ENCODE peak calls at places on chromosomes 11 and 22, in nine cellular contexts. One of them, this sample, is unnamed.

GRCh38 chr22:21448627-21449416 is 18.4 kb upstream of the TMEM191C start:
- DNase-seq in pancreas: peak
- DNase-seq in AG09319: no peak
- DNase-seq in IMR-90: no peak
- DNase-seq in stromal cell of bone marrow: no peak
- DNase-seq in NCI-H1930: no peak
- DNase-seq in activated CD8-positive, alpha-beta memory T cell treated with anti-CD3 and anti-CD28 coated beads for 1 hour: no peak
- DNase-seq in left kidney: no peak
- DNase-seq in head of caudate nucleus: no peak
- DNase-seq in this sample: no peak

GRCh38 chr11:2765491-2765890 is 65.7 kb upstream of the KCNQ1OT1 start:
- DNase-seq in pancreas: no peak
- DNase-seq in AG09319: no peak
- DNase-seq in IMR-90: no peak
- DNase-seq in stromal cell of bone marrow: no peak
- DNase-seq in NCI-H1930: no peak
- DNase-seq in activated CD8-positive, alpha-beta memory T cell treated with anti-CD3 and anti-CD28 coated beads for 1 hour: no peak
- DNase-seq in left kidney: no peak
- DNase-seq in head of caudate nucleus: no peak
- DNase-seq in this sample: no peak

GRCh38 chr11:111911563-111912401 is at the start of gene CRYAB:
- DNase-seq in pancreas: peak
- DNase-seq in AG09319: peak
- DNase-seq in IMR-90: peak
- DNase-seq in stromal cell of bone marrow: peak
- DNase-seq in NCI-H1930: no peak
- DNase-seq in activated CD8-positive, alpha-beta memory T cell treated with anti-CD3 and anti-CD28 coated beads for 1 hour: no peak
- DNase-seq in left kidney: peak
- DNase-seq in head of caudate nucleus: peak
- DNase-seq in this sample: no peak

GRCh38 chr22:32475428-32476010 is 908 bp downstream of the FBXO7 start:
- DNase-seq in pancreas: no peak
- DNase-seq in AG09319: no peak
- DNase-seq in IMR-90: no peak
- DNase-seq in stromal cell of bone marrow: no peak
- DNase-seq in NCI-H1930: no peak
- DNase-seq in activated CD8-positive, alpha-beta memory T cell treated with anti-CD3 and anti-CD28 coated beads for 1 hour: no peak
- DNase-seq in left kidney: peak
- DNase-seq in head of caudate nucleus: peak
- DNase-seq in this sample: no peak

GRCh38 chr22:35842954-35843353 is 125.3 kb downstream of the APOL5 start:
- DNase-seq in pancreas: no peak
- DNase-seq in AG09319: no peak
- DNase-seq in IMR-90: peak
- DNase-seq in stromal cell of bone marrow: no peak
- DNase-seq in NCI-H1930: no peak
- DNase-seq in activated CD8-positive, alpha-beta memory T cell treated with anti-CD3 and anti-CD28 coated beads for 1 hour: no peak
- DNase-seq in left kidney: peak
- DNase-seq in head of caudate nucleus: no peak
- DNase-seq in this sample: no peak

GRCh38 chr22:39013923-39014722 is at the start of gene APOBEC3C:
- DNase-seq in pancreas: no peak
- DNase-seq in AG09319: peak
- DNase-seq in IMR-90: peak
- DNase-seq in stromal cell of bone marrow: peak
- DNase-seq in NCI-H1930: no peak
- DNase-seq in activated CD8-positive, alpha-beta memory T cell treated with anti-CD3 and anti-CD28 coated beads for 1 hour: peak
- DNase-seq in left kidney: peak
- DNase-seq in head of caudate nucleus: peak
- DNase-seq in this sample: peak

GRCh38 chr11:57379732-57380131 is 1.2 kb downstream of the PRG3 start:
- DNase-seq in pancreas: no peak
- DNase-seq in AG09319: no peak
- DNase-seq in IMR-90: peak
- DNase-seq in stromal cell of bone marrow: no peak
- DNase-seq in NCI-H1930: no peak
- DNase-seq in activated CD8-positive, alpha-beta memory T cell treated with anti-CD3 and anti-CD28 coated beads for 1 hour: no peak
- DNase-seq in left kidney: peak
- DNase-seq in head of caudate nucleus: no peak
- DNase-seq in this sample: no peak

GRCh38 chr22:39654959-39655579 is 84.5 kb downstream of the CACNA1I start:
- DNase-seq in pancreas: peak
- DNase-seq in AG09319: no peak
- DNase-seq in IMR-90: no peak
- DNase-seq in stromal cell of bone marrow: no peak
- DNase-seq in NCI-H1930: no peak
- DNase-seq in activated CD8-positive, alpha-beta memory T cell treated with anti-CD3 and anti-CD28 coated beads for 1 hour: no peak
- DNase-seq in left kidney: peak
- DNase-seq in head of caudate nucleus: no peak
- DNase-seq in this sample: no peak

GRCh38 chr11:86155210-86155844 is 86.4 kb upstream of the PICALM start:
- DNase-seq in pancreas: no peak
- DNase-seq in AG09319: no peak
- DNase-seq in IMR-90: no peak
- DNase-seq in stromal cell of bone marrow: no peak
- DNase-seq in NCI-H1930: no peak
- DNase-seq in activated CD8-positive, alpha-beta memory T cell treated with anti-CD3 and anti-CD28 coated beads for 1 hour: no peak
- DNase-seq in left kidney: no peak
- DNase-seq in head of caudate nucleus: no peak
- DNase-seq in this sample: no peak

GRCh38 chr22:50085211-50085999 is at the start of gene MLC1:
- DNase-seq in pancreas: no peak
- DNase-seq in AG09319: no peak
- DNase-seq in IMR-90: peak
- DNase-seq in stromal cell of bone marrow: no peak
- DNase-seq in NCI-H1930: no peak
- DNase-seq in activated CD8-positive, alpha-beta memory T cell treated with anti-CD3 and anti-CD28 coated beads for 1 hour: no peak
- DNase-seq in left kidney: peak
- DNase-seq in head of caudate nucleus: peak
- DNase-seq in this sample: no peak

GRCh38 chr11:106468531-106468930 is 391.1 kb downstream of the AASDHPPT start:
- DNase-seq in pancreas: no peak
- DNase-seq in AG09319: no peak
- DNase-seq in IMR-90: no peak
- DNase-seq in stromal cell of bone marrow: no peak
- DNase-seq in NCI-H1930: no peak
- DNase-seq in activated CD8-positive, alpha-beta memory T cell treated with anti-CD3 and anti-CD28 coated beads for 1 hour: no peak
- DNase-seq in left kidney: no peak
- DNase-seq in head of caudate nucleus: no peak
- DNase-seq in this sample: no peak

GRCh38 chr11:2085251-2086066 is 53.7 kb downstream of the IGF2 start:
- DNase-seq in pancreas: peak
- DNase-seq in AG09319: no peak
- DNase-seq in IMR-90: no peak
- DNase-seq in stromal cell of bone marrow: no peak
- DNase-seq in NCI-H1930: no peak
- DNase-seq in activated CD8-positive, alpha-beta memory T cell treated with anti-CD3 and anti-CD28 coated beads for 1 hour: no peak
- DNase-seq in left kidney: no peak
- DNase-seq in head of caudate nucleus: no peak
- DNase-seq in this sample: no peak

GRCh38 chr11:12469451-12469850 is 92.1 kb downstream of the PARVA start:
- DNase-seq in pancreas: no peak
- DNase-seq in AG09319: no peak
- DNase-seq in IMR-90: peak
- DNase-seq in stromal cell of bone marrow: peak
- DNase-seq in NCI-H1930: no peak
- DNase-seq in activated CD8-positive, alpha-beta memory T cell treated with anti-CD3 and anti-CD28 coated beads for 1 hour: no peak
- DNase-seq in left kidney: no peak
- DNase-seq in head of caudate nucleus: no peak
- DNase-seq in this sample: no peak

GRCh38 chr11:1942541-1943260 is 4.4 kb upstream of the MRPL23 start:
- DNase-seq in pancreas: peak
- DNase-seq in AG09319: no peak
- DNase-seq in IMR-90: no peak
- DNase-seq in stromal cell of bone marrow: no peak
- DNase-seq in NCI-H1930: no peak
- DNase-seq in activated CD8-positive, alpha-beta memory T cell treated with anti-CD3 and anti-CD28 coated beads for 1 hour: no peak
- DNase-seq in left kidney: no peak
- DNase-seq in head of caudate nucleus: no peak
- DNase-seq in this sample: peak

GRCh38 chr11:100785148-100785983 is 98.3 kb downstream of the ARHGAP42 start:
- DNase-seq in pancreas: no peak
- DNase-seq in AG09319: no peak
- DNase-seq in IMR-90: no peak
- DNase-seq in stromal cell of bone marrow: no peak
- DNase-seq in NCI-H1930: no peak
- DNase-seq in activated CD8-positive, alpha-beta memory T cell treated with anti-CD3 and anti-CD28 coated beads for 1 hour: no peak
- DNase-seq in left kidney: no peak
- DNase-seq in head of caudate nucleus: no peak
- DNase-seq in this sample: no peak

GRCh38 chr11:123431619-123432018 is 1.6 kb downstream of the GRAMD1B start:
- DNase-seq in pancreas: no peak
- DNase-seq in AG09319: no peak
- DNase-seq in IMR-90: peak
- DNase-seq in stromal cell of bone marrow: no peak
- DNase-seq in NCI-H1930: no peak
- DNase-seq in activated CD8-positive, alpha-beta memory T cell treated with anti-CD3 and anti-CD28 coated beads for 1 hour: no peak
- DNase-seq in left kidney: no peak
- DNase-seq in head of caudate nucleus: no peak
- DNase-seq in this sample: no peak

GRCh38 chr11:15800121-15800800 is 556.1 kb downstream of the SOX6 start:
- DNase-seq in pancreas: no peak
- DNase-seq in AG09319: no peak
- DNase-seq in IMR-90: peak
- DNase-seq in stromal cell of bone marrow: peak
- DNase-seq in NCI-H1930: no peak
- DNase-seq in activated CD8-positive, alpha-beta memory T cell treated with anti-CD3 and anti-CD28 coated beads for 1 hour: no peak
- DNase-seq in left kidney: no peak
- DNase-seq in head of caudate nucleus: peak
- DNase-seq in this sample: no peak